ENCODE peak calls at places on chromosomes 11 and 22, in four cellular contexts. C, M, W and T are unnamed samples.

GRCh38 chr11:7499046-7499445 is 13.7 kb downstream of the OLFML1 start:
- DNase-seq in M (no peak), W (no peak), C (no peak), T (no peak)

GRCh38 chr22:45413013-45413367 is 409 bp downstream of the SMC1B start:
- DNase-seq in W (no peak), C (no peak), M (no peak), T (no peak)

GRCh38 chr11:123460006-123460700 is 30.1 kb downstream of the GRAMD1B start:
- DNase-seq in M (no peak), W (no peak), C (no peak), T (no peak)

GRCh38 chr11:22449441-22449840 is 111.3 kb downstream of the SLC17A6 start:
- DNase-seq in M (no peak), C (no peak), W (no peak), T (no peak)

GRCh38 chr11:76233196-76233921 is 27.1 kb upstream of the WNT11 start:
- DNase-seq in W (no peak), M (no peak), C (no peak), T (no peak)

GRCh38 chr11:75768909-75769771 is 562 bp downstream of the DGAT2 start:
- DNase-seq in W (peak; percentile 25), M (no peak), C (no peak), T (no peak)

GRCh38 chr11:10893713-10894112 is 35.9 kb upstream of the ZBED5 start:
- DNase-seq in M (peak; percentile 50), C (no peak), W (no peak), T (no peak)

GRCh38 chr11:117730256-117730800 is 66.7 kb downstream of the DSCAML1 start:
- DNase-seq in M (no peak), W (no peak), C (no peak), T (no peak)

GRCh38 chr11:117584056-117584830 is 212.8 kb downstream of the DSCAML1 start:
- DNase-seq in W (no peak), M (peak; percentile 47), C (no peak), T (no peak)

GRCh38 chr11:78037056-78037455 is 14.0 kb upstream of the KCTD14 start:
- DNase-seq in M (no peak), W (no peak), C (no peak), T (no peak)

GRCh38 chr11:103339485-103339857 is 230.2 kb downstream of the DYNC2H1 start:
- DNase-seq in M (no peak), C (no peak), W (no peak), T (no peak)

GRCh38 chr22:21760640-21761039 is 25.0 kb upstream of the YPEL1 start:
- DNase-seq in C (no peak), W (no peak), M (no peak), T (no peak)

GRCh38 chr11:35061516-35062440 is 77.2 kb upstream of the CD44 start:
- DNase-seq in M (no peak), W (no peak), C (no peak), T (no peak)

GRCh38 chr11:6402561-6402981 is 12.3 kb downstream of the SMPD1 start:
- DNase-seq in M (no peak), W (no peak), C (no peak), T (no peak)

GRCh38 chr11:64850979-64851567 is 6.6 kb upstream of the CDC42BPG start:
- DNase-seq in M (no peak), C (no peak), W (no peak), T (no peak)

GRCh38 chr11:113907155-113907554 is 2.6 kb downstream of the HTR3B start:
- DNase-seq in C (no peak), M (no peak), W (no peak), T (no peak)
- H3K27me3 ChIP-seq in C (peaks cover 23% of the 10 kb centered on the region), M (peaks cover 8% of the 10 kb centered on the region), W (no peaks in the 10 kb centered on the region), T (no peaks in the 10 kb centered on the region)

GRCh38 chr11:134474070-134474860 is 62.2 kb upstream of the B3GAT1 start:
- DNase-seq in M (no peak), C (no peak), W (no peak), T (no peak)
- H3K9me3 ChIP-seq in M (no peaks in the 10 kb centered on the region), C (no peaks in the 10 kb centered on the region), W (no peaks in the 10 kb centered on the region), T (no peaks in the 10 kb centered on the region)

DNA sequence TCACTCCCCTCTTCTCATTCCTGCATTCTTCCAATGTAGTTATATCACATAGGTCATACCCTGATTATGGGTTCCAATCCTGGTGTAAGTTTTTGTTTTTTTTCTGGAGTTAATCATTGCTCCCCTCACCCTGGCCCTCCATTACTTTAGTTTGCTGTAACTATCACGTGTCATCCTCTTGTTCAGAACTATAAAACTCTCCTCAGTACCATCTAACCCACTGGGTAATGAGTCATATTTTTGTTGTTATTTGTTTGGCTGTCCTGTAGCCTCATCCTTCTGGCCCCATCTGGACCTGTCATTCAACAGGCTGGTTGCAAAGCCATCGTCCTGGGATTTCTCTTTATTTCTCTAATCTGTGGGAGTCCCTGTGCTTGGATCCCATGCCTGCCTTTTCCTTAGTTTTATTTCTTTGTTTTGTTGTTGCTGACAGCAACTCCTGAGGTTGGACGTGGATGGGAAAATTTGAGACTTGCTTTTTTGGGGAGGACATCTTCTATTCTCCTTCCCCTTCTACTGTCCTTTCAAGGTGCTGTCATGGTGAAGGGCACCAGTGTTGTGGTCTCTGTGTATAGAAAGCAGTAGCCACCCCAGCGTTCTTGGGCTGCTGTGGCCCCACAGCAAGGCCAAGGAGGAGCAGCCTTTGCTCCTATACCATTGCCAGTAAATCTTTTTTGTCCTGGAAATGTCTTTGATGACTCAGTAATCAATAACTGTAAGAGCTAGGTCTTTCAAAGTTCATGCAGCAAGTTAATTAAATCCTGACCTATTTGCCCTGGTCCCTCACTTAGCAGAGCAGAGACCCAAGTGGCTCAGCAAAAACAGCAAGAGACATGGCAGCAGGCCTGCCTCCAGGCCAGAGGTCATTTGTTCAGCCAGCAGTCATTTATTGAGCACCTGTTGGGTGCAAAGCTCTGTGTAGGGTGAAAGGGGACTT is 82.5 kb downstream of the C22orf31 start:
- DNase-seq in M (no peak), W (no peak), C (no peak), T (no peak)
- H3K27ac ChIP-seq in M (no peak overlapping the region), W (no peak overlapping the region), C (no peak overlapping the region), T (no peak overlapping the region)

GRCh38 chr11:44872556-44872955 is 78.1 kb downstream of the TP53I11 start:
- DNase-seq in M (no peak), W (no peak), C (no peak), T (no peak)
- H3K27me3 ChIP-seq in M (no peaks in the 10 kb centered on the region), W (no peaks in the 10 kb centered on the region), C (no peaks in the 10 kb centered on the region), T (no peaks in the 10 kb centered on the region)

DNA sequence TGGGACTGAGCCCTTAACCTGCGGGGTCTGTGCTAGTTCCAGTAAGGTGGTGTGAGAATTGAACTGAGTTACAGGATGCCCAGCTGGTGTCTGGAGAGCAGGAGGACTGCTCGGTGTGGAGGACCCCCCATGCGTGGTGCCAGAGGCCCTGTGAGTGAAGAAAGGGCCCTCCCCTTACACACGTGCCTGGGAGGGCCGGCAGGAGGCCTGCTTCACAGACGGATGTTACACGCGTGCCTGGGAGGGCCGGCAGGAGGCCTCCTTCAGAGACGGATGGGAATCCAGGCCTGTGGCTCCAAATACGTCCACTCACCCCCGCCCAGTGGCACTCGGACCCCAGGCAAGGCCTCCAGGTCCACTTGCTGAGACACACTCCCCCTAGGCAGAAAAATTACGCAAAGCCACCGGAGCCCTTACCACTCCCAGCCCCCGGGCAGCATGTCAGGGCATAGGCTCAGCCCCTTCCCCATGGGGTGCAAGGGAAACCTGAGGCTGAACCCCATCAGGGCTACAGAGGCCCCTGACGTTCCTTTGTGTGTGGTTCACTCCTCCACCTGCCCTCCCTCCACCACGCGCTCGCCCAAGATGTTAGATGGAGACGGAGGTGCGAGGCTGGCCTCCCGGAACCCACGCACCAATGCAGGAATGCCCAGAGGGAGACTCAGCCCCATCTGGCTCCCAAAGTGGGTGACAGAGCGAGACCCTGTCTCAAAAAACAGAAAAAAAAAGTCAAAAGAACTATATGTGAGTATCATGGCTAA is 227.8 kb downstream of the BRD1 start:
- DNase-seq in C (no peak), M (no peak), W (no peak), T (no peak)
- H3K9me3 ChIP-seq in C (no peaks in the 10 kb centered on the region), M (peaks cover 8% of the 10 kb centered on the region), W (peaks cover 5% of the 10 kb centered on the region), T (peaks cover 10% of the 10 kb centered on the region)

GRCh38 chr11:41534861-41535260 is 75.4 kb upstream of the LRRC4C start:
- DNase-seq in M (no peak), C (no peak), W (no peak), T (no peak)
- H3K27ac ChIP-seq in M (no peak overlapping the region), C (no peak overlapping the region), W (no peak overlapping the region), T (no peak overlapping the region)

GRCh38 chr22:50527921-50528681 is 1.7 kb downstream of the TYMP start:
- DNase-seq in M (no peak), C (no peak), W (no peak), T (no peak)
- H3K27me3 ChIP-seq in M (peaks cover 30% of the 10 kb centered on the region), C (peaks cover 14% of the 10 kb centered on the region), W (no peaks in the 10 kb centered on the region), T (no peaks in the 10 kb centered on the region)

GRCh38 chr22:48343461-48343860 is 1484.2 kb downstream of the BRD1 start:
- DNase-seq in C (no peak), W (no peak), M (no peak), T (no peak)

GRCh38 chr22:48340727-48341709 is 1486.7 kb downstream of the BRD1 start:
- DNase-seq in C (no peak), M (no peak), W (no peak), T (no peak)

GRCh38 chr22:48342016-48342415 is 1485.7 kb downstream of the BRD1 start:
- DNase-seq in C (no peak), W (no peak), M (no peak), T (no peak)

GRCh38 chr22:48340191-48340590 is 1487.5 kb downstream of the BRD1 start:
- DNase-seq in W (no peak), C (no peak), M (no peak), T (no peak)

GRCh38 chr22:48342732-48343131 is 1484.9 kb downstream of the BRD1 start:
- DNase-seq in C (no peak), M (no peak), W (no peak), T (no peak)
- H3K9me3 ChIP-seq in C (no peaks in the 10 kb centered on the region), M (no peaks in the 10 kb centered on the region), W (no peaks in the 10 kb centered on the region), T (no peaks in the 10 kb centered on the region)

GRCh38 chr22:27886843-27887151 is 32.3 kb downstream of the PITPNB start:
- DNase-seq in W (no peak), C (no peak), M (no peak), T (no peak)
- H3K27ac ChIP-seq in W (peak overlapping the region; percentile 7), C (no peak overlapping the region), M (peak overlapping the region; percentile 72), T (peak overlapping the region; percentile 63)

GRCh38 chr11:130555251-130555841 is 106.9 kb downstream of the ADAMTS15 start:
- DNase-seq in C (no peak), M (no peak), W (no peak), T (no peak)
- H3K27me3 ChIP-seq in C (no peaks in the 10 kb centered on the region), M (no peaks in the 10 kb centered on the region), W (no peaks in the 10 kb centered on the region), T (no peaks in the 10 kb centered on the region)